ENCODE peak calls at places on chromosomes 11 and 22, in eight cellular contexts. P is foreskin fibroblast; N is fibroblast of mammary gland; D is activated effector memory CD4-positive, alpha-beta T cell treated with anti-CD3 and anti-CD28 coated beads, Interleukin-2, amount 50 U/mL, for 16 hours; Y is B cell; R is AG09319; U is AG09309; W is RPMI7951. Z is an unnamed sample.

GRCh38 chr11:10309163-10310093 is 4.6 kb downstream of the ADM start:
- DNase-seq in R (peak; percentile 88), W (peak; percentile 80), U (peak; percentile 89), Y (no peak), D (no peak), P (no peak), N (peak; percentile 78), Z (no peak)

GRCh38 chr11:67647471-67647870 is 3.1 kb downstream of the ACY3 start:
- DNase-seq in P (no peak), D (no peak), R (no peak), Y (no peak), U (no peak), N (no peak), W (no peak), Z (no peak)

GRCh38 chr11:96314326-96315050 is 28.5 kb downstream of the MAML2 start:
- DNase-seq in Y (no peak), R (no peak), W (peak; percentile 64), U (no peak), D (no peak), N (no peak), P (no peak), Z (no peak)

GRCh38 chr11:2558402-2558801 is 113.6 kb downstream of the KCNQ1 start:
- DNase-seq in U (no peak), W (no peak), P (no peak), D (peak; percentile 60), N (no peak), R (no peak), Y (no peak), Z (peak; percentile 85)

GRCh38 chr22:17905445-17905844 is 118.9 kb downstream of the MICAL3 start:
- DNase-seq in P (no peak), N (no peak), U (no peak), W (no peak), R (no peak), D (no peak), Y (no peak), Z (no peak)

GRCh38 chr22:43837666-43838065 is 24.6 kb downstream of the SULT4A1 start:
- DNase-seq in P (no peak), R (no peak), U (no peak), W (no peak), Y (no peak), D (no peak), N (no peak), Z (no peak)

GRCh38 chr11:66035653-66036333 is 9.5 kb upstream of the CATSPER1 start:
- DNase-seq in W (no peak), Y (no peak), D (no peak), U (no peak), N (no peak), P (no peak), R (no peak), Z (no peak)

GRCh38 chr11:73961321-73961720 is 10.5 kb downstream of the DNAJB13 start:
- DNase-seq in W (no peak), R (no peak), Y (no peak), N (no peak), P (peak; percentile 46), D (no peak), U (no peak), Z (no peak)

GRCh38 chr11:40219401-40219800 is 1240.1 kb downstream of the LRRC4C start:
- DNase-seq in R (no peak), U (no peak), W (no peak), P (no peak), D (no peak), Y (no peak), N (no peak), Z (no peak)

GRCh38 chr11:50246183-50246582 is 213.5 kb downstream of the OR4C45 start:
- DNase-seq in R (no peak), Y (no peak), N (no peak), D (no peak), U (no peak), W (no peak), P (no peak), Z (no peak)

GRCh38 chr11:12950681-12951080 is 58.4 kb upstream of the RASSF10 start:
- DNase-seq in U (no peak), R (no peak), W (no peak), Y (no peak), D (no peak), N (no peak), P (no peak), Z (no peak)

GRCh38 chr11:62805044-62805892 is at the start of gene NXF1:
- DNase-seq in U (peak; percentile 74), P (peak; percentile 92), N (peak; percentile 90), R (peak; percentile 90), D (peak; percentile 98), Y (peak; percentile 100), W (peak; percentile 90), Z (peak; percentile 99)

Z was measured in mesenteric fat pad.